ENCODE peak calls at places on chromosomes 11 and 22, in five cellular contexts. One of them, this sample, is unnamed. For H3K4me1, the result is how much of the 10 kb centered on the place peaks cover.

GRCh38 chr11:32438883-32439487 is 3.6 kb upstream of the WT1 start:
- DNase-seq in right atrium auricular region: no peak
- DNase-seq in OCI-LY7: no peak
- DNase-seq in Panc1: no peak
- DNase-seq in transverse colon: no peak
- DNase-seq in this sample: no peak

GRCh38 chr22:41885576-41885975 is 29.3 kb downstream of the SHISA8 start:
- DNase-seq in transverse colon: no peak
- DNase-seq in OCI-LY7: no peak
- DNase-seq in Panc1: no peak
- DNase-seq in right atrium auricular region: no peak
- DNase-seq in this sample: no peak

GRCh38 chr11:61293869-61294716 is 1.0 kb downstream of the VWCE start:
- DNase-seq in Panc1: no peak
- DNase-seq in right atrium auricular region: peak
- DNase-seq in transverse colon: peak
- DNase-seq in OCI-LY7: peak
- DNase-seq in this sample: no peak

GRCh38 chr11:65084598-65085375 is 765 bp downstream of the ZFPL1 start:
- DNase-seq in right atrium auricular region: no peak
- DNase-seq in transverse colon: no peak
- DNase-seq in Panc1: no peak
- DNase-seq in OCI-LY7: no peak
- DNase-seq in this sample: no peak

GRCh38 chr11:83910135-83910534 is 624.0 kb upstream of the CCDC90B start:
- DNase-seq in right atrium auricular region: no peak
- DNase-seq in Panc1: no peak
- DNase-seq in OCI-LY7: no peak
- DNase-seq in transverse colon: no peak
- DNase-seq in this sample: no peak

GRCh38 chr11:108559340-108559739 is 34.2 kb downstream of the EXPH5 start:
- DNase-seq in transverse colon: no peak
- DNase-seq in Panc1: no peak
- DNase-seq in OCI-LY7: no peak
- DNase-seq in right atrium auricular region: no peak
- DNase-seq in this sample: no peak

GRCh38 chr11:10699072-10699471 is 5.5 kb upstream of the IRAG1 start:
- DNase-seq in Panc1: no peak
- DNase-seq in OCI-LY7: no peak
- DNase-seq in transverse colon: no peak
- DNase-seq in right atrium auricular region: no peak
- DNase-seq in this sample: no peak

GRCh38 chr11:66047541-66048365 is 1.2 kb downstream of the GAL3ST3 start:
- DNase-seq in Panc1: no peak
- DNase-seq in OCI-LY7: no peak
- DNase-seq in right atrium auricular region: no peak
- DNase-seq in transverse colon: no peak
- DNase-seq in this sample: no peak

GRCh38 chr11:84524422-84525051 is 1102.6 kb downstream of the DLG2 start:
- DNase-seq in Panc1: no peak
- DNase-seq in OCI-LY7: peak
- DNase-seq in transverse colon: no peak
- DNase-seq in right atrium auricular region: no peak
- DNase-seq in this sample: no peak

GRCh38 chr22:50522208-50522805 is 3.1 kb downstream of the SCO2 start:
- DNase-seq in transverse colon: no peak
- DNase-seq in OCI-LY7: no peak
- DNase-seq in right atrium auricular region: no peak
- DNase-seq in Panc1: no peak
- DNase-seq in this sample: no peak

GRCh38 chr22:27435839-27436581 is 365.5 kb downstream of the MN1 start:
- DNase-seq in OCI-LY7: no peak
- DNase-seq in Panc1: no peak
- DNase-seq in right atrium auricular region: peak
- DNase-seq in transverse colon: peak
- DNase-seq in this sample: no peak

DNA sequence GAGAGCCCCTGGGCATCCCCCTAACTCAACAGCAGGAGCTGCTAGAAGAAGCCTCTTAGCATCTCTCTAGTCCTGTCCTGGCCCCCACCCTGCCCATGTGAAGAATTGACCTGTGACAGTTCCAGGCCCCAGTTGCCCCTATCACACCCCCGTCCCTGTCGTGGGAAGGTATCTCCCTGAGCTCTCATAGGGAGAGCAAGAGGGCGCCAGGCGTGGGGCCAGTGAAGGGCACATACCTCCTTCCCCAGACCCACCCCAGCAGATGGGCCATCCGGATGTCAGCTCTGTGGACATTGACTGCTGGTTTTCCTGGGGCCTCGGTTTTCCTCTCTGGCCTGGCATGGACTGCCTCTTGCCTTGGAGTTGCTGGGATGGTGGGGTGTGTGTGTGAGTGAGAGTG is 29.5 kb downstream of the CD82 start:
- DNase-seq in right atrium auricular region: no peak
- DNase-seq in Panc1: no peak
- DNase-seq in OCI-LY7: no peak
- DNase-seq in transverse colon: no peak
- DNase-seq in this sample: no peak
- H3K4me1 ChIP-seq in right atrium auricular region: under half
- H3K4me1 ChIP-seq in Panc1: under half
- H3K4me1 ChIP-seq in OCI-LY7: under half
- H3K4me1 ChIP-seq in transverse colon: under half
- H3K4me1 ChIP-seq in this sample: under half

GRCh38 chr22:44605486-44605885 is 96.5 kb upstream of the PRR5 start:
- DNase-seq in transverse colon: no peak
- DNase-seq in OCI-LY7: no peak
- DNase-seq in Panc1: no peak
- DNase-seq in right atrium auricular region: no peak
- DNase-seq in this sample: no peak

GRCh38 chr22:44611880-44612496 is 90.0 kb upstream of the PRR5 start:
- DNase-seq in right atrium auricular region: no peak
- DNase-seq in Panc1: no peak
- DNase-seq in transverse colon: no peak
- DNase-seq in OCI-LY7: no peak
- DNase-seq in this sample: no peak

GRCh38 chr22:44609589-44609988 is 92.4 kb upstream of the PRR5 start:
- DNase-seq in Panc1: no peak
- DNase-seq in right atrium auricular region: no peak
- DNase-seq in transverse colon: no peak
- DNase-seq in OCI-LY7: no peak
- DNase-seq in this sample: no peak

GRCh38 chr22:44604455-44604854 is 97.5 kb upstream of the PRR5 start:
- DNase-seq in right atrium auricular region: no peak
- DNase-seq in Panc1: no peak
- DNase-seq in transverse colon: no peak
- DNase-seq in OCI-LY7: no peak
- DNase-seq in this sample: no peak

DNA sequence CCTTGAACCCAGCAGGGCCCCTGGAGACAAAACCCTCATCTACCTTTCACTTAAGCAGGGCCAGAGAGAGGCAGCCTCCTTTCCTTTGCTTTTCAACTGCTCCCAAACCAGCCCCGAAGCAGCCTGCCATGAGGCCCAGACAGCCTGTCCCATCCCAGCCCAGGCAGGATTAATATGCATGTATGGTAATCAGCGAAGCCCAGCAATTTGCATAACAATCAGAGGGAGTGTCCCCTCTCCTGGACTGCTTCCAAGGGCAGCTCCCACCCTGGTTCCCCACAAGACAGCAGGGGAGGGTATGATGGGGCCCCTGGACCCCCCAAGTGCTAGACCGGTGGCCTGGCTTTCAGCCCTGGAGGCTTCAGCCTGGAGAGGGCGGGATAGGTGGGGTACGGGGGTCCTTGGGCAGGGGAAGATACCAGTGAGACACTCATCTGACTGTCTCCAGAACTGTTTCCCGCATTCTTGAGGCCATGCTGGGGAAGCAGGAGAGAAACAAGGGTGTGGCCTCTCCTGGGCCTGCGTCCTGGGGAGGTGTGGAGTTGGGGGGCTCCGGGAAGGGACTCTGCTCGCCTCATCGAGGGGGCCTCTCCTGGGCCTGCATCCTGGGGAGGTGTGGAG is 93.3 kb upstream of the PRR5 start:
- DNase-seq in OCI-LY7: no peak
- DNase-seq in transverse colon: no peak
- DNase-seq in right atrium auricular region: no peak
- DNase-seq in Panc1: no peak
- DNase-seq in this sample: no peak
- H3K4me1 ChIP-seq in OCI-LY7: under half
- H3K4me1 ChIP-seq in transverse colon: under half
- H3K4me1 ChIP-seq in right atrium auricular region: under half
- H3K4me1 ChIP-seq in Panc1: under half
- H3K4me1 ChIP-seq in this sample: under half

GRCh38 chr22:33780761-33781160 is 139.5 kb downstream of the LARGE1 start:
- DNase-seq in Panc1: no peak
- DNase-seq in right atrium auricular region: no peak
- DNase-seq in transverse colon: no peak
- DNase-seq in OCI-LY7: no peak
- DNase-seq in this sample: no peak
- H3K4me1 ChIP-seq in Panc1: under half
- H3K4me1 ChIP-seq in right atrium auricular region: under half
- H3K4me1 ChIP-seq in transverse colon: under half
- H3K4me1 ChIP-seq in OCI-LY7: under half
- H3K4me1 ChIP-seq in this sample: under half

GRCh38 chr11:102991776-102992175 is 36.2 kb upstream of the MMP13 start:
- DNase-seq in transverse colon: no peak
- DNase-seq in Panc1: no peak
- DNase-seq in OCI-LY7: no peak
- DNase-seq in right atrium auricular region: no peak
- DNase-seq in this sample: no peak
- H3K4me1 ChIP-seq in transverse colon: under half
- H3K4me1 ChIP-seq in Panc1: under half
- H3K4me1 ChIP-seq in OCI-LY7: under half
- H3K4me1 ChIP-seq in right atrium auricular region: under half
- H3K4me1 ChIP-seq in this sample: under half

DNA sequence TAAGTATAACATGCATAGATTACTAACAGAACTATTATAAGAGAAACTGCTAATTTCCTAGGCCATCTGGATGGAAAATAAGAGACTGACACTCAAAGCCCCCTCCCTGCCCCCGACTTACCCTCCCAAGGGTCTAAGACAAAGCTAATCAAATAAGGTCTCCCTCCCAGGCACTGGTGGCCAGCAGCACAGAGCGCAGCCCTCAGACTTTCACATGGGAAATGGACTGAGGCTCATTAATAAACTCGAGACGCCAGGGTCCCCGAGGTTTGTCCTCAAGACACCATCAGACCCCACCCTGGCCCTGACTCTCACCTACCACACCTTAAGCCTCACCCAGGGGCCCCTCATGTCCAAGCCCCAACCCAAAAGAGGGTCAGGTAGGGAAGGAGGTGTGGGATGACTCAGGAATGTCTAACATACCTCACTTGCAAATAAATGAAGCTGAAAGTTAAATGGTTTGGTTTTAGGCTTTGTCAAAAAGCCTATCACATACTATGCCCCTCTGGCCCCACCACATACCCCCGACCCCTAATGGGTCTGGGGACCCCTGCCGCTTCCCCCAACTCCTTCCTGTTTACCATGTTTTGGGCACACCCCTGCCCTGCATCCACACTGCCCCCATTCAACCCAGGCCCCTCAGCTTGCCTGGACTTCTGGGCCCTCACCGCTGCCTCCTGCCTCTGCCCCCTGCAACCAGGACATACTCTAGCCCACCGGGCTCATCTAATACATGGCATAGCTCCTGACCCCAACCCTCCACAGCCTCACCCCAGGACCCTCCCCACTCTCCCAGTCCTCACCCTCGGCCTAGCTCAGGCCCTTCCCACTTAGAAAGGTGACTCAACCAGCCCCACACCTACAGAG is 11.4 kb downstream of the ARAP1 start:
- DNase-seq in right atrium auricular region: no peak
- DNase-seq in transverse colon: peak
- DNase-seq in OCI-LY7: no peak
- DNase-seq in Panc1: no peak
- DNase-seq in this sample: no peak
- H3K4me1 ChIP-seq in right atrium auricular region: under half
- H3K4me1 ChIP-seq in transverse colon: under half
- H3K4me1 ChIP-seq in OCI-LY7: half or more
- H3K4me1 ChIP-seq in Panc1: under half
- H3K4me1 ChIP-seq in this sample: under half

GRCh38 chr22:22856885-22857606 is 30.6 kb upstream of the IGLL5 start:
- DNase-seq in transverse colon: no peak
- DNase-seq in Panc1: no peak
- DNase-seq in OCI-LY7: no peak
- DNase-seq in right atrium auricular region: no peak
- DNase-seq in this sample: no peak
- H3K4me1 ChIP-seq in transverse colon: under half
- H3K4me1 ChIP-seq in Panc1: under half
- H3K4me1 ChIP-seq in OCI-LY7: half or more
- H3K4me1 ChIP-seq in right atrium auricular region: under half
- H3K4me1 ChIP-seq in this sample: under half

GRCh38 chr22:22024440-22024839 is 41.9 kb upstream of the TOP3B start:
- DNase-seq in transverse colon: no peak
- DNase-seq in right atrium auricular region: no peak
- DNase-seq in OCI-LY7: no peak
- DNase-seq in Panc1: no peak
- DNase-seq in this sample: no peak

GRCh38 chr22:22025320-22026156 is 43.0 kb upstream of the TOP3B start:
- DNase-seq in Panc1: no peak
- DNase-seq in transverse colon: no peak
- DNase-seq in OCI-LY7: peak
- DNase-seq in right atrium auricular region: no peak
- DNase-seq in this sample: no peak

GRCh38 chr22:22023581-22024137 is 41.1 kb upstream of the TOP3B start:
- DNase-seq in right atrium auricular region: no peak
- DNase-seq in Panc1: no peak
- DNase-seq in OCI-LY7: no peak
- DNase-seq in transverse colon: no peak
- DNase-seq in this sample: no peak

GRCh38 chr22:22027955-22028354 is 45.4 kb upstream of the TOP3B start:
- DNase-seq in transverse colon: no peak
- DNase-seq in OCI-LY7: no peak
- DNase-seq in right atrium auricular region: no peak
- DNase-seq in Panc1: no peak
- DNase-seq in this sample: no peak

GRCh38 chr22:22026157-22026831 is 43.7 kb upstream of the TOP3B start:
- DNase-seq in Panc1: no peak
- DNase-seq in OCI-LY7: peak
- DNase-seq in transverse colon: no peak
- DNase-seq in right atrium auricular region: no peak
- DNase-seq in this sample: no peak
- H3K4me1 ChIP-seq in Panc1: under half
- H3K4me1 ChIP-seq in OCI-LY7: half or more
- H3K4me1 ChIP-seq in transverse colon: under half
- H3K4me1 ChIP-seq in right atrium auricular region: under half
- H3K4me1 ChIP-seq in this sample: under half